ENCODE peak calls at places on chromosomes 4 and X, in six cellular contexts. S, T, H, M, Z and P are unnamed samples.
A peak's percentile ranks its signal among the peaks of the same experiment; 100 is the strongest.

GRCh38 chr4:177718514-177718913 is 276.3 kb upstream of the AGA start:
- ATAC-seq in S (no peak), T (no peak), H (no peak), M (peak; percentile 100), Z (no peak), P (no peak)

GRCh38 chrX:22060451-22060940 is 28.4 kb downstream of the PHEX start:
- ATAC-seq in S (no peak), T (no peak), H (no peak), M (peak; percentile 92), Z (no peak), P (no peak)

GRCh38 chr4:117847849-117848248 is 186.4 kb upstream of the NDST3 start:
- ATAC-seq in S (no peak), T (no peak), H (no peak), M (no peak), Z (no peak), P (no peak)

GRCh38 chrX:50198348-50198747 is 2.5 kb downstream of the AKAP4 start:
- ATAC-seq in S (no peak), T (no peak), H (no peak), M (no peak), Z (no peak), P (no peak)

GRCh38 chr4:26723216-26723615 is 137.4 kb upstream of the STIM2 start:
- ATAC-seq in S (no peak), T (no peak), H (no peak), M (no peak), Z (no peak), P (no peak)

GRCh38 chr4:174707277-174707676 is 121.8 kb downstream of the GLRA3 start:
- ATAC-seq in S (no peak), T (no peak), H (no peak), M (no peak), Z (no peak), P (no peak)

GRCh38 chrX:25701876-25702275 is 436.3 kb upstream of the MAGEB18 start:
- ATAC-seq in S (no peak), T (no peak), H (no peak), M (no peak), Z (no peak), P (no peak)

GRCh38 chrX:137567474-137568232 is 1.7 kb downstream of the ZIC3 start:
- ATAC-seq in S (no peak), T (no peak), H (no peak), M (no peak), Z (no peak), P (no peak)

GRCh38 chr4:185899833-185900232 is 87.8 kb upstream of the SORBS2 start:
- ATAC-seq in S (no peak), T (no peak), H (no peak), M (no peak), Z (no peak), P (no peak)

GRCh38 chr4:10185518-10186227 is 69.1 kb upstream of the WDR1 start:
- ATAC-seq in S (peak; percentile 41), T (peak; percentile 84), H (no peak), M (no peak), Z (no peak), P (no peak)

GRCh38 chrX:8672176-8672575 is 59.8 kb downstream of the ANOS1 start:
- ATAC-seq in S (no peak), T (no peak), H (no peak), M (no peak), Z (peak; percentile 50), P (no peak)

GRCh38 chr4:25439913-25440477 is 62.9 kb downstream of the ANAPC4 start:
- ATAC-seq in S (peak; percentile 58), T (peak; percentile 73), H (peak; percentile 77), M (peak; percentile 67), Z (peak; percentile 72), P (peak; percentile 43)

GRCh38 chr4:78543424-78544238 is 7.9 kb upstream of the ANXA3 start:
- ATAC-seq in S (no peak), T (no peak), H (no peak), M (peak; percentile 69), Z (no peak), P (no peak)

GRCh38 chrX:63186137-63186536 is 165.0 kb downstream of the SPIN4 start:
- ATAC-seq in S (no peak), T (no peak), H (no peak), M (no peak), Z (no peak), P (no peak)

GRCh38 chr4:151267822-151268535 is 9.0 kb upstream of the PRSS48 start:
- ATAC-seq in S (no peak), T (no peak), H (no peak), M (no peak), Z (no peak), P (no peak)

GRCh38 chr4:185256444-185256843 is 47.0 kb downstream of the SNX25 start:
- ATAC-seq in S (no peak), T (no peak), H (no peak), M (peak; percentile 90), Z (peak; percentile 38), P (no peak)

GRCh38 chrX:16137416-16138107 is 14.2 kb downstream of the GRPR start:
- ATAC-seq in S (no peak), T (no peak), H (no peak), M (no peak), Z (no peak), P (no peak)

GRCh38 chr4:77092832-77093800 is 17.3 kb upstream of the CCNI start:
- ATAC-seq in S (no peak), T (no peak), H (no peak), M (peak; percentile 78), Z (no peak), P (no peak)

GRCh38 chr4:159071178-159071968 is 31.5 kb upstream of the RAPGEF2 start:
- ATAC-seq in S (peak; percentile 61), T (no peak), H (no peak), M (peak; percentile 82), Z (peak; percentile 88), P (no peak)

GRCh38 chr4:129929052-129929451 is 833.1 kb downstream of the C4orf33 start:
- ATAC-seq in S (no peak), T (no peak), H (no peak), M (peak; percentile 52), Z (peak; percentile 81), P (no peak)

GRCh38 chrX:21153033-21153432 is 221.2 kb upstream of the CNKSR2 start:
- ATAC-seq in S (no peak), T (no peak), H (no peak), M (no peak), Z (no peak), P (peak; percentile 35)

GRCh38 chr4:100848865-100849264 is 331.0 kb upstream of the EMCN start:
- ATAC-seq in S (no peak), T (no peak), H (no peak), M (peak; percentile 60), Z (peak; percentile 93), P (no peak)

GRCh38 chr4:1177274-1178141 is 5.1 kb upstream of the SPON2 start:
- ATAC-seq in S (peak; percentile 57), T (peak; percentile 51), H (no peak), M (peak; percentile 63), Z (no peak), P (no peak)

GRCh38 chr4:56575820-56576429 is 70.3 kb downstream of the ARL9 start:
- ATAC-seq in S (no peak), T (no peak), H (no peak), M (peak; percentile 53), Z (no peak), P (no peak)

GRCh38 chr4:152359208-152360044 is 176.5 kb downstream of the FBXW7 start:
- ATAC-seq in S (no peak), T (no peak), H (no peak), M (no peak), Z (no peak), P (no peak)